ENCODE peak calls at places on chromosomes 4 and X, in seven cellular contexts. P, M, I, K, F, E and O are unnamed samples.

GRCh38 chrX:6291444-6291843 is 62.8 kb upstream of the NLGN4X start:
- DNase-seq in M (no peak), I (no peak), P (no peak), K (no peak), E (no peak), F (no peak), O (no peak)

GRCh38 chr4:33881176-33881575 is 2363.1 kb downstream of the ARAP2 start:
- DNase-seq in F (no peak), E (no peak), M (no peak), K (no peak), I (no peak), P (no peak), O (no peak)

GRCh38 chr4:81493895-81494490 is 22.3 kb upstream of the RASGEF1B start:
- DNase-seq in E (no peak), F (no peak), K (no peak), I (no peak), P (no peak), M (no peak), O (no peak)

GRCh38 chr4:144644368-144645101 is 1.4 kb upstream of the HHIP start:
- DNase-seq in K (no peak), P (no peak), F (no peak), M (no peak), I (no peak), E (peak), O (no peak)

GRCh38 chrX:65668362-65669310 is 1.2 kb downstream of the MSN start:
- DNase-seq in F (peak), P (peak), E (peak), K (no peak), M (peak), I (peak), O (peak)

GRCh38 chrX:111008126-111008525 is 87.9 kb upstream of the PAK3 start:
- DNase-seq in F (no peak), M (no peak), P (no peak), E (no peak), K (no peak), I (no peak), O (no peak)

GRCh38 chrX:94400488-94400887 is 726.5 kb downstream of the FAM133A start:
- DNase-seq in P (no peak), I (no peak), E (no peak), F (no peak), M (no peak), K (no peak), O (no peak)

GRCh38 chr4:87982446-87982845 is 6.9 kb downstream of the SPP1 start:
- DNase-seq in M (no peak), K (no peak), E (peak), I (no peak), F (no peak), P (no peak), O (no peak)

GRCh38 chr4:184380707-184381106 is 93.6 kb downstream of the IRF2 start:
- DNase-seq in F (no peak), K (no peak), E (no peak), P (no peak), M (no peak), I (no peak), O (no peak)

GRCh38 chr4:15848191-15848842 is 70.2 kb downstream of the CD38 start:
- DNase-seq in K (no peak), M (no peak), E (no peak), F (no peak), I (no peak), P (no peak), O (no peak)

GRCh38 chr4:177091515-177091914 is 218.2 kb upstream of the NEIL3 start:
- DNase-seq in E (no peak), F (no peak), M (no peak), I (no peak), K (no peak), P (no peak), O (no peak)

GRCh38 chrX:137565921-137566745 is at the start of gene ZIC3:
- DNase-seq in M (peak), K (peak), I (no peak), E (peak), P (peak), F (peak), O (peak)

GRCh38 chr4:83267121-83267834 is 17.3 kb downstream of the COQ2 start:
- DNase-seq in I (no peak), F (no peak), E (peak), M (no peak), P (no peak), K (no peak), O (no peak)

GRCh38 chr4:44670466-44671199 is 7.6 kb upstream of the GUF1 start:
- DNase-seq in P (no peak), K (no peak), I (no peak), E (peak), F (no peak), M (peak), O (no peak)

GRCh38 chrX:134880866-134881265 is 109.9 kb upstream of the SMIM10 start:
- DNase-seq in K (no peak), M (no peak), F (no peak), I (no peak), E (peak), P (no peak), O (no peak)

GRCh38 chr4:127975121-127975770 is 10.0 kb downstream of the ABHD18 start:
- DNase-seq in M (no peak), P (no peak), I (no peak), E (no peak), F (no peak), K (no peak), O (no peak)

GRCh38 chrX:16552546-16552945 is 97.4 kb upstream of the S100G start:
- DNase-seq in K (no peak), M (no peak), E (peak), F (no peak), I (no peak), P (no peak), O (no peak)

GRCh38 chr4:3471098-3471760 is 8.1 kb downstream of the DOK7 start:
- DNase-seq in E (no peak), P (no peak), F (no peak), K (peak), I (no peak), M (peak), O (no peak)

GRCh38 chrX:78321809-78322208 is 5.6 kb downstream of the CYSLTR1 start:
- DNase-seq in F (no peak), K (no peak), E (no peak), I (peak), M (no peak), P (no peak), O (no peak)

GRCh38 chr4:8548731-8549351 is 31.4 kb upstream of the GPR78 start:
- DNase-seq in E (no peak), M (no peak), P (no peak), F (no peak), I (no peak), K (peak), O (no peak)